ENCODE peak calls at places on chromosome 6, in seven cellular contexts. One of them, this sample, is unnamed.

GRCh38 chr6:169893624-169894023 is 142.2 kb downstream of the ERMARD start:
- DNase-seq in psoas muscle: no peak
- DNase-seq in mesothelial cell of epicardium: no peak
- DNase-seq in body of pancreas: no peak
- DNase-seq in left ventricle myocardium inferior: no peak
- DNase-seq in endothelial cell: no peak
- DNase-seq in CD14-positive monocyte: no peak
- DNase-seq in this sample: no peak

GRCh38 chr6:35297541-35298481 is at the start of gene DEF6:
- DNase-seq in psoas muscle: peak; percentile 83
- DNase-seq in mesothelial cell of epicardium: peak; percentile 62
- DNase-seq in body of pancreas: peak; percentile 87
- DNase-seq in left ventricle myocardium inferior: peak; percentile 82
- DNase-seq in endothelial cell: peak; percentile 84
- DNase-seq in CD14-positive monocyte: peak; percentile 83
- DNase-seq in this sample: peak; percentile 95

GRCh38 chr6:170089937-170090335 is 200.9 kb downstream of the DLL1 start:
- DNase-seq in psoas muscle: no peak
- DNase-seq in mesothelial cell of epicardium: no peak
- DNase-seq in body of pancreas: peak; percentile 10
- DNase-seq in left ventricle myocardium inferior: no peak
- DNase-seq in endothelial cell: no peak
- DNase-seq in CD14-positive monocyte: peak; percentile 22
- DNase-seq in this sample: no peak

GRCh38 chr6:136341967-136342366 is 52.3 kb upstream of the BCLAF1 start:
- DNase-seq in psoas muscle: no peak
- DNase-seq in mesothelial cell of epicardium: no peak
- DNase-seq in body of pancreas: no peak
- DNase-seq in left ventricle myocardium inferior: no peak
- DNase-seq in endothelial cell: no peak
- DNase-seq in CD14-positive monocyte: no peak
- DNase-seq in this sample: no peak

GRCh38 chr6:14674867-14675648 is 557.5 kb downstream of the CD83 start:
- DNase-seq in psoas muscle: no peak
- DNase-seq in mesothelial cell of epicardium: no peak
- DNase-seq in body of pancreas: no peak
- DNase-seq in left ventricle myocardium inferior: no peak
- DNase-seq in endothelial cell: no peak
- DNase-seq in CD14-positive monocyte: no peak
- DNase-seq in this sample: no peak

GRCh38 chr6:35494161-35494563 is 2.7 kb downstream of the TEAD3 start:
- DNase-seq in psoas muscle: no peak
- DNase-seq in mesothelial cell of epicardium: no peak
- DNase-seq in body of pancreas: no peak
- DNase-seq in left ventricle myocardium inferior: peak; percentile 23
- DNase-seq in endothelial cell: peak; percentile 47
- DNase-seq in CD14-positive monocyte: no peak
- DNase-seq in this sample: no peak

GRCh38 chr6:29776684-29777083 is 50.9 kb upstream of the HLA-G start:
- DNase-seq in psoas muscle: no peak
- DNase-seq in mesothelial cell of epicardium: no peak
- DNase-seq in body of pancreas: no peak
- DNase-seq in left ventricle myocardium inferior: no peak
- DNase-seq in endothelial cell: no peak
- DNase-seq in CD14-positive monocyte: no peak
- DNase-seq in this sample: no peak

GRCh38 chr6:140921366-140922226 is 1211.1 kb upstream of the GJE1 start:
- DNase-seq in psoas muscle: no peak
- DNase-seq in mesothelial cell of epicardium: no peak
- DNase-seq in body of pancreas: no peak
- DNase-seq in left ventricle myocardium inferior: no peak
- DNase-seq in endothelial cell: peak; percentile 27
- DNase-seq in CD14-positive monocyte: no peak
- DNase-seq in this sample: no peak

GRCh38 chr6:39256294-39256693 is 27.0 kb upstream of the KCNK5 start:
- DNase-seq in psoas muscle: no peak
- DNase-seq in mesothelial cell of epicardium: no peak
- DNase-seq in body of pancreas: no peak
- DNase-seq in left ventricle myocardium inferior: no peak
- DNase-seq in endothelial cell: no peak
- DNase-seq in CD14-positive monocyte: no peak
- DNase-seq in this sample: no peak

GRCh38 chr6:28944412-28945006 is 20.7 kb upstream of the TRIM27 start:
- DNase-seq in psoas muscle: no peak
- DNase-seq in mesothelial cell of epicardium: no peak
- DNase-seq in body of pancreas: peak; percentile 66
- DNase-seq in left ventricle myocardium inferior: no peak
- DNase-seq in endothelial cell: peak; percentile 66
- DNase-seq in CD14-positive monocyte: no peak
- DNase-seq in this sample: peak; percentile 33

GRCh38 chr6:161417712-161418457 is 144.0 kb upstream of the AGPAT4 start:
- DNase-seq in psoas muscle: peak; percentile 69
- DNase-seq in mesothelial cell of epicardium: no peak
- DNase-seq in body of pancreas: peak; percentile 76
- DNase-seq in left ventricle myocardium inferior: peak; percentile 46
- DNase-seq in endothelial cell: no peak
- DNase-seq in CD14-positive monocyte: no peak
- DNase-seq in this sample: no peak

GRCh38 chr6:140174509-140174908 is 800.1 kb upstream of the CITED2 start:
- DNase-seq in psoas muscle: no peak
- DNase-seq in mesothelial cell of epicardium: no peak
- DNase-seq in body of pancreas: no peak
- DNase-seq in left ventricle myocardium inferior: no peak
- DNase-seq in endothelial cell: no peak
- DNase-seq in CD14-positive monocyte: no peak
- DNase-seq in this sample: no peak

GRCh38 chr6:106103728-106104109 is 17.6 kb downstream of the PRDM1 start:
- DNase-seq in psoas muscle: no peak
- DNase-seq in mesothelial cell of epicardium: no peak
- DNase-seq in body of pancreas: no peak
- DNase-seq in left ventricle myocardium inferior: no peak
- DNase-seq in endothelial cell: no peak
- DNase-seq in CD14-positive monocyte: no peak
- DNase-seq in this sample: peak; percentile 39

GRCh38 chr6:42616716-42617115 is 52.9 kb downstream of the UBR2 start:
- DNase-seq in psoas muscle: no peak
- DNase-seq in mesothelial cell of epicardium: no peak
- DNase-seq in body of pancreas: no peak
- DNase-seq in left ventricle myocardium inferior: no peak
- DNase-seq in endothelial cell: no peak
- DNase-seq in CD14-positive monocyte: no peak
- DNase-seq in this sample: no peak

GRCh38 chr6:149852180-149852579 is 12.0 kb downstream of the LRP11 start:
- DNase-seq in psoas muscle: peak; percentile 72
- DNase-seq in mesothelial cell of epicardium: no peak
- DNase-seq in body of pancreas: no peak
- DNase-seq in left ventricle myocardium inferior: no peak
- DNase-seq in endothelial cell: no peak
- DNase-seq in CD14-positive monocyte: peak; percentile 49
- DNase-seq in this sample: peak; percentile 30

GRCh38 chr6:145199961-145200360 is 535.4 kb downstream of the EPM2A start:
- DNase-seq in psoas muscle: no peak
- DNase-seq in mesothelial cell of epicardium: no peak
- DNase-seq in body of pancreas: no peak
- DNase-seq in left ventricle myocardium inferior: no peak
- DNase-seq in endothelial cell: no peak
- DNase-seq in CD14-positive monocyte: no peak
- DNase-seq in this sample: no peak

GRCh38 chr6:48994811-48995210 is 468.2 kb downstream of the MMUT start:
- DNase-seq in psoas muscle: no peak
- DNase-seq in mesothelial cell of epicardium: no peak
- DNase-seq in body of pancreas: no peak
- DNase-seq in left ventricle myocardium inferior: no peak
- DNase-seq in endothelial cell: no peak
- DNase-seq in CD14-positive monocyte: no peak
- DNase-seq in this sample: no peak

GRCh38 chr6:29547573-29547972 is 12.0 kb downstream of the UBD start:
- DNase-seq in psoas muscle: no peak
- DNase-seq in mesothelial cell of epicardium: no peak
- DNase-seq in body of pancreas: no peak
- DNase-seq in left ventricle myocardium inferior: no peak
- DNase-seq in endothelial cell: no peak
- DNase-seq in CD14-positive monocyte: no peak
- DNase-seq in this sample: no peak

GRCh38 chr6:73308712-73309533 is 45.2 kb downstream of the DPPA5 start:
- DNase-seq in psoas muscle: no peak
- DNase-seq in mesothelial cell of epicardium: no peak
- DNase-seq in body of pancreas: no peak
- DNase-seq in left ventricle myocardium inferior: no peak
- DNase-seq in endothelial cell: peak; percentile 11
- DNase-seq in CD14-positive monocyte: no peak
- DNase-seq in this sample: no peak

GRCh38 chr6:132788658-132789397 is 9.6 kb downstream of the SLC18B1 start:
- DNase-seq in psoas muscle: no peak
- DNase-seq in mesothelial cell of epicardium: no peak
- DNase-seq in body of pancreas: no peak
- DNase-seq in left ventricle myocardium inferior: no peak
- DNase-seq in endothelial cell: no peak
- DNase-seq in CD14-positive monocyte: no peak
- DNase-seq in this sample: no peak

GRCh38 chr6:15751721-15752350 is 89.0 kb upstream of the DTNBP1 start:
- DNase-seq in psoas muscle: no peak
- DNase-seq in mesothelial cell of epicardium: no peak
- DNase-seq in body of pancreas: no peak
- DNase-seq in left ventricle myocardium inferior: no peak
- DNase-seq in endothelial cell: no peak
- DNase-seq in CD14-positive monocyte: no peak
- DNase-seq in this sample: no peak

GRCh38 chr6:15754035-15754705 is 91.3 kb upstream of the DTNBP1 start:
- DNase-seq in psoas muscle: no peak
- DNase-seq in mesothelial cell of epicardium: no peak
- DNase-seq in body of pancreas: no peak
- DNase-seq in left ventricle myocardium inferior: no peak
- DNase-seq in endothelial cell: no peak
- DNase-seq in CD14-positive monocyte: no peak
- DNase-seq in this sample: no peak

GRCh38 chr6:15754706-15755079 is 91.9 kb upstream of the DTNBP1 start:
- DNase-seq in psoas muscle: no peak
- DNase-seq in mesothelial cell of epicardium: no peak
- DNase-seq in body of pancreas: no peak
- DNase-seq in left ventricle myocardium inferior: no peak
- DNase-seq in endothelial cell: no peak
- DNase-seq in CD14-positive monocyte: no peak
- DNase-seq in this sample: no peak

GRCh38 chr6:15755555-15755954 is 92.7 kb upstream of the DTNBP1 start:
- DNase-seq in psoas muscle: no peak
- DNase-seq in mesothelial cell of epicardium: no peak
- DNase-seq in body of pancreas: no peak
- DNase-seq in left ventricle myocardium inferior: no peak
- DNase-seq in endothelial cell: no peak
- DNase-seq in CD14-positive monocyte: no peak
- DNase-seq in this sample: no peak

DNA sequence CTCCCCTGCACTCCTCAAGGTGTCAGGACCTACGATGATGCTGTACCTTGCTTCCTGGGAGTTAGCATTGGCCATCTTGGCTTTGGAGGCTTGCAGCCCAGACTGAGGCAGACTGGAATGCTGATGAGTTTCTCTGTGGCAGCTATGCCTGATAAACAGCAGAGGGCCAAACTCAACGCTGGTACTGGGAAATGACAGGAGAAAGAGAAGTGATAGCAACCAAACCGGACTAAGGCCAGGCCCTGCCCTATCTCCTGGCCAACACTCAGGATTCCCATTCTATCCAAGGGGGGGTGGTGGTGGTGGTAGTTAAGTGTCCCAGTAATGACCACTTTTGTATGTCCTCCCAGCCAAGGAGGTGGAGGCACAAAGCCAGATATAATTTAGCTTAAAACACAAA is 90.0 kb upstream of the DTNBP1 start:
- DNase-seq in psoas muscle: no peak
- DNase-seq in mesothelial cell of epicardium: no peak
- DNase-seq in body of pancreas: no peak
- DNase-seq in left ventricle myocardium inferior: no peak
- DNase-seq in endothelial cell: no peak
- DNase-seq in CD14-positive monocyte: no peak
- DNase-seq in this sample: no peak
- TF ChIP-seq CTCF in psoas muscle: no peak
- TF ChIP-seq CTCF in mesothelial cell of epicardium: no peak
- TF ChIP-seq CTCF in body of pancreas: peak; percentile 8
- TF ChIP-seq CTCF in left ventricle myocardium inferior: peak; percentile 28
- TF ChIP-seq CTCF in endothelial cell: no peak
- TF ChIP-seq CTCF in CD14-positive monocyte: no peak
- TF ChIP-seq CTCF in this sample: no peak

GRCh38 chr6:117976030-117976651 is 69.1 kb downstream of the SLC35F1 start:
- DNase-seq in psoas muscle: no peak
- DNase-seq in mesothelial cell of epicardium: no peak
- DNase-seq in body of pancreas: no peak
- DNase-seq in left ventricle myocardium inferior: no peak
- DNase-seq in endothelial cell: peak; percentile 33
- DNase-seq in CD14-positive monocyte: no peak
- DNase-seq in this sample: peak; percentile 45
- TF ChIP-seq CTCF in psoas muscle: peak; percentile 59
- TF ChIP-seq CTCF in mesothelial cell of epicardium: peak; percentile 55
- TF ChIP-seq CTCF in body of pancreas: peak; percentile 53
- TF ChIP-seq CTCF in left ventricle myocardium inferior: peak; percentile 73
- TF ChIP-seq CTCF in endothelial cell: peak; percentile 68
- TF ChIP-seq CTCF in CD14-positive monocyte: peak; percentile 58
- TF ChIP-seq CTCF in this sample: peak; percentile 56

GRCh38 chr6:22904413-22904812 is 335.0 kb downstream of the HDGFL1 start:
- DNase-seq in psoas muscle: no peak
- DNase-seq in mesothelial cell of epicardium: no peak
- DNase-seq in body of pancreas: no peak
- DNase-seq in left ventricle myocardium inferior: no peak
- DNase-seq in endothelial cell: no peak
- DNase-seq in CD14-positive monocyte: no peak
- DNase-seq in this sample: no peak

GRCh38 chr6:22907085-22907484 is 337.7 kb downstream of the HDGFL1 start:
- DNase-seq in psoas muscle: no peak
- DNase-seq in mesothelial cell of epicardium: no peak
- DNase-seq in body of pancreas: no peak
- DNase-seq in left ventricle myocardium inferior: no peak
- DNase-seq in endothelial cell: no peak
- DNase-seq in CD14-positive monocyte: no peak
- DNase-seq in this sample: no peak

GRCh38 chr6:22910370-22910769 is 341.0 kb downstream of the HDGFL1 start:
- DNase-seq in psoas muscle: no peak
- DNase-seq in mesothelial cell of epicardium: no peak
- DNase-seq in body of pancreas: no peak
- DNase-seq in left ventricle myocardium inferior: no peak
- DNase-seq in endothelial cell: no peak
- DNase-seq in CD14-positive monocyte: no peak
- DNase-seq in this sample: no peak

GRCh38 chr6:22906091-22906549 is 336.8 kb downstream of the HDGFL1 start:
- DNase-seq in psoas muscle: no peak
- DNase-seq in mesothelial cell of epicardium: no peak
- DNase-seq in body of pancreas: no peak
- DNase-seq in left ventricle myocardium inferior: no peak
- DNase-seq in endothelial cell: no peak
- DNase-seq in CD14-positive monocyte: no peak
- DNase-seq in this sample: no peak
- TF ChIP-seq CTCF in psoas muscle: peak; percentile 7
- TF ChIP-seq CTCF in mesothelial cell of epicardium: no peak
- TF ChIP-seq CTCF in body of pancreas: peak; percentile 42
- TF ChIP-seq CTCF in left ventricle myocardium inferior: peak; percentile 46
- TF ChIP-seq CTCF in endothelial cell: peak; percentile 14
- TF ChIP-seq CTCF in CD14-positive monocyte: no peak
- TF ChIP-seq CTCF in this sample: no peak

DNA sequence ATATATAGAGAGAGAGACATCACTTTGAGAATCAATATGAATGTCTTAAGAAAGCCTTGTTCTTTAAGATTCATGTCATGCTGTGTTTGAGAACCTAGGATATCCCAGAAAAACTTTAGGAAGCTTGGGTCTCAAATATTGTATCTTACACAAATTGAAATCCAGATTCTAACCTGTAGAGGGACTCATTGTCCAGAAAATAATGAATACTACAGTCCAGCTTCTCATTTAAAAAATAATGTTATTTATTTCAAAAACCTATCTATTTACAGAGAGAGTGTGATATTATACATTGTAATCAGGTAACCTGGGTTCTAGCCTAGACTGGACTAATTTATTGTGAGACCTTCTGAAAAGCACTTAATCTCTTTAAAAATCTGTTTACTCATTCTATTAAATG is 4.2 kb downstream of the RFX6 start:
- DNase-seq in psoas muscle: no peak
- DNase-seq in mesothelial cell of epicardium: no peak
- DNase-seq in body of pancreas: no peak
- DNase-seq in left ventricle myocardium inferior: no peak
- DNase-seq in endothelial cell: no peak
- DNase-seq in CD14-positive monocyte: no peak
- DNase-seq in this sample: no peak
- TF ChIP-seq CTCF in psoas muscle: no peak
- TF ChIP-seq CTCF in mesothelial cell of epicardium: peak; percentile 39
- TF ChIP-seq CTCF in body of pancreas: peak; percentile 28
- TF ChIP-seq CTCF in left ventricle myocardium inferior: no peak
- TF ChIP-seq CTCF in endothelial cell: peak; percentile 21
- TF ChIP-seq CTCF in CD14-positive monocyte: no peak
- TF ChIP-seq CTCF in this sample: no peak